ENCODE peak calls at places on chromosomes 2 and 18, in ten cellular contexts. K, S, T, M, G, X, Y, Z, D and J are unnamed samples.

GRCh38 chr2:216857131-216857550 is 2.7 kb downstream of the TNP1 start:
- DNase-seq in K (no peak), S (peak), T (no peak), M (no peak), G (peak), X (peak), Y (no peak), Z (no peak), D (no peak), J (no peak)

GRCh38 chr2:163664610-163665009 is 71.2 kb downstream of the FIGN start:
- DNase-seq in K (no peak), S (peak), T (peak), M (no peak), G (peak), X (peak), Y (no peak), Z (no peak), D (no peak), J (no peak)

GRCh38 chr2:38416296-38417036 is 39.4 kb upstream of the ATL2 start:
- DNase-seq in K (no peak), S (no peak), T (no peak), M (no peak), G (no peak), X (no peak), Y (no peak), Z (no peak), D (no peak), J (no peak)

GRCh38 chr2:85066874-85067351 is 66.3 kb upstream of the TCF7L1 start:
- DNase-seq in K (peak), S (peak), T (peak), M (peak), G (peak), X (peak), Y (peak), Z (peak), D (peak), J (peak)

GRCh38 chr18:58580623-58581022 is 48.3 kb downstream of the ALPK2 start:
- DNase-seq in K (no peak), S (peak), T (peak), M (no peak), G (no peak), X (peak), Y (peak), Z (no peak), D (no peak), J (no peak)

GRCh38 chr2:184685999-184686841 is 87.9 kb downstream of the ZNF804A start:
- DNase-seq in K (no peak), S (peak), T (no peak), M (no peak), G (no peak), X (peak), Y (peak), Z (no peak), D (no peak), J (no peak)

GRCh38 chr2:62343636-62344349 is 147.9 kb downstream of the B3GNT2 start:
- DNase-seq in K (no peak), S (no peak), T (no peak), M (no peak), G (no peak), X (no peak), Y (no peak), Z (no peak), D (no peak), J (peak)

GRCh38 chr2:33437297-33437696 is 39.2 kb upstream of the RASGRP3 start:
- DNase-seq in K (no peak), S (peak), T (peak), M (no peak), G (peak), X (peak), Y (no peak), Z (no peak), D (no peak), J (peak)

GRCh38 chr18:31555971-31556747 is 35.5 kb upstream of the TTR start:
- DNase-seq in K (peak), S (peak), T (peak), M (no peak), G (peak), X (peak), Y (no peak), Z (no peak), D (peak), J (peak)

GRCh38 chr2:120780402-120780801 is 44.7 kb downstream of the GLI2 start:
- DNase-seq in K (no peak), S (no peak), T (no peak), M (no peak), G (no peak), X (no peak), Y (no peak), Z (peak), D (no peak), J (no peak)

GRCh38 chr2:8412586-8412985 is 269.3 kb upstream of the ID2 start:
- DNase-seq in K (peak), S (no peak), T (no peak), M (no peak), G (no peak), X (no peak), Y (no peak), Z (peak), D (peak), J (no peak)

GRCh38 chr18:3998698-3999333 is 456.3 kb downstream of the DLGAP1 start:
- DNase-seq in K (no peak), S (peak), T (peak), M (no peak), G (no peak), X (peak), Y (no peak), Z (no peak), D (peak), J (peak)

GRCh38 chr2:27735263-27735904 is 36.1 kb upstream of the MRPL33 start:
- DNase-seq in K (peak), S (peak), T (no peak), M (peak), G (no peak), X (peak), Y (peak), Z (peak), D (peak), J (no peak)

GRCh38 chr2:182943339-182943738 is 76.9 kb upstream of the FRZB start:
- DNase-seq in K (no peak), S (no peak), T (no peak), M (no peak), G (no peak), X (no peak), Y (no peak), Z (no peak), D (no peak), J (no peak)

GRCh38 chr2:15737314-15738224 is 145.9 kb downstream of the DDX1 start:
- DNase-seq in K (no peak), S (no peak), T (no peak), M (no peak), G (no peak), X (no peak), Y (peak), Z (no peak), D (no peak), J (no peak)

GRCh38 chr2:1170241-1170640 is 219.6 kb downstream of the SNTG2 start:
- DNase-seq in K (no peak), S (no peak), T (no peak), M (no peak), G (no peak), X (no peak), Y (no peak), Z (no peak), D (no peak), J (no peak)